ENCODE peak calls at places on chromosomes 5 and 9, in five cellular contexts. Q, J, L, F and S are unnamed samples.
A peak's percentile ranks its signal among the peaks of the same experiment; 100 is the strongest.

GRCh38 chr5:78649816-78650561 is 1.4 kb upstream of the LHFPL2 start:
- DNase-seq in F (no peak), Q (peak; percentile 70), L (no peak), J (peak; percentile 70), S (no peak)

GRCh38 chr5:124511791-124512190 is 234.6 kb downstream of the ZNF608 start:
- DNase-seq in L (no peak), Q (no peak), F (no peak), J (peak; percentile 22), S (no peak)

GRCh38 chr9:114177423-114178064 is 22.2 kb downstream of the COL27A1 start:
- DNase-seq in J (peak; percentile 70), L (no peak), F (no peak), Q (peak; percentile 86), S (no peak)

GRCh38 chr9:79584655-79584982 is 12.9 kb downstream of the TLE4 start:
- DNase-seq in Q (no peak), F (no peak), J (no peak), L (no peak), S (no peak)

GRCh38 chr9:18543406-18543965 is 69.5 kb downstream of the ADAMTSL1 start:
- DNase-seq in L (no peak), Q (peak; percentile 25), J (peak; percentile 84), F (no peak), S (no peak)

GRCh38 chr9:137656416-137656815 is 37.6 kb downstream of the EHMT1 start:
- DNase-seq in F (no peak), J (no peak), L (no peak), Q (no peak), S (no peak)

GRCh38 chr9:84668204-84669007 is 1.1 kb upstream of the NTRK2 start:
- DNase-seq in L (peak; percentile 36), J (peak; percentile 36), F (peak; percentile 82), Q (peak; percentile 57), S (no peak)

GRCh38 chr9:137951107-137951506 is 73.5 kb downstream of the CACNA1B start:
- DNase-seq in L (no peak), Q (no peak), F (no peak), J (no peak), S (no peak)

GRCh38 chr9:87685871-87686519 is 39.9 kb upstream of the CTSL start:
- DNase-seq in Q (peak; percentile 17), L (no peak), F (peak; percentile 25), J (peak; percentile 14), S (no peak)

GRCh38 chr9:138102246-138103051 is 224.9 kb downstream of the CACNA1B start:
- DNase-seq in J (no peak), L (no peak), Q (no peak), F (no peak), S (peak; percentile 52)

GRCh38 chr5:14172149-14172795 is 29.1 kb downstream of the TRIO start:
- DNase-seq in Q (no peak), J (no peak), L (no peak), F (no peak), S (no peak)

GRCh38 chr9:19409406-19410194 is 791 bp downstream of the ACER2 start:
- DNase-seq in Q (peak; percentile 29), L (peak; percentile 1), F (no peak), J (peak; percentile 8), S (no peak)

GRCh38 chr5:74239268-74239667 is 401.3 kb downstream of the ENC1 start:
- DNase-seq in L (no peak), J (no peak), F (peak; percentile 7), Q (no peak), S (no peak)

GRCh38 chr9:136865768-136866103 is 372 bp downstream of the EDF1 start:
- DNase-seq in L (no peak), J (no peak), Q (no peak), F (no peak), S (no peak)

GRCh38 chr5:171601266-171601881 is 181.9 kb downstream of the FGF18 start:
- DNase-seq in Q (no peak), L (peak; percentile 10), J (no peak), F (peak; percentile 8), S (peak; percentile 42)